ENCODE peak calls at places on chromosomes 4 and X, in eight cellular contexts. One of them, this sample, is unnamed. For H3K4me1, the result is how much of the 10 kb centered on the place peaks cover.

GRCh38 chr4:22356996-22357596 is 158.8 kb downstream of the ADGRA3 start:
- DNase-seq in Peyer's patch: no peak
- DNase-seq in suprapubic skin: no peak
- DNase-seq in psoas muscle: no peak
- DNase-seq in left lung: no peak
- DNase-seq in CD8-positive, alpha-beta T cell: no peak
- DNase-seq in osteoblast: peak
- DNase-seq in Caco-2: no peak
- DNase-seq in this sample: no peak

GRCh38 chrX:10514891-10515290 is 105.5 kb downstream of the MID1 start:
- DNase-seq in Peyer's patch: no peak
- DNase-seq in suprapubic skin: no peak
- DNase-seq in psoas muscle: no peak
- DNase-seq in left lung: no peak
- DNase-seq in CD8-positive, alpha-beta T cell: no peak
- DNase-seq in osteoblast: no peak
- DNase-seq in Caco-2: no peak
- DNase-seq in this sample: no peak

GRCh38 chrX:129768586-129769466 is 10.9 kb upstream of the SASH3 start:
- DNase-seq in Peyer's patch: no peak
- DNase-seq in suprapubic skin: no peak
- DNase-seq in psoas muscle: no peak
- DNase-seq in left lung: no peak
- DNase-seq in CD8-positive, alpha-beta T cell: no peak
- DNase-seq in osteoblast: no peak
- DNase-seq in Caco-2: no peak
- DNase-seq in this sample: peak

GRCh38 chr4:172666711-172667368 is 501.8 kb upstream of the GALNT7 start:
- DNase-seq in Peyer's patch: no peak
- DNase-seq in suprapubic skin: no peak
- DNase-seq in psoas muscle: no peak
- DNase-seq in left lung: no peak
- DNase-seq in CD8-positive, alpha-beta T cell: no peak
- DNase-seq in osteoblast: no peak
- DNase-seq in Caco-2: no peak
- DNase-seq in this sample: no peak

GRCh38 chr4:3293410-3294391 is 880 bp downstream of the RGS12 start:
- DNase-seq in Peyer's patch: peak
- DNase-seq in suprapubic skin: no peak
- DNase-seq in psoas muscle: no peak
- DNase-seq in left lung: peak
- DNase-seq in CD8-positive, alpha-beta T cell: no peak
- DNase-seq in osteoblast: peak
- DNase-seq in Caco-2: no peak
- DNase-seq in this sample: peak

GRCh38 chr4:188262464-188262863 is 123.2 kb downstream of the TRIML1 start:
- DNase-seq in Peyer's patch: no peak
- DNase-seq in suprapubic skin: no peak
- DNase-seq in psoas muscle: no peak
- DNase-seq in left lung: no peak
- DNase-seq in CD8-positive, alpha-beta T cell: no peak
- DNase-seq in osteoblast: peak
- DNase-seq in Caco-2: no peak
- DNase-seq in this sample: no peak

GRCh38 chrX:31580227-31580626 is 508.4 kb upstream of the FTHL17 start:
- DNase-seq in Peyer's patch: no peak
- DNase-seq in suprapubic skin: no peak
- DNase-seq in psoas muscle: no peak
- DNase-seq in left lung: no peak
- DNase-seq in CD8-positive, alpha-beta T cell: no peak
- DNase-seq in osteoblast: peak
- DNase-seq in Caco-2: no peak
- DNase-seq in this sample: no peak

GRCh38 chr4:107561481-107561880 is 158.6 kb downstream of the PAPSS1 start:
- DNase-seq in Peyer's patch: no peak
- DNase-seq in suprapubic skin: no peak
- DNase-seq in psoas muscle: no peak
- DNase-seq in left lung: no peak
- DNase-seq in CD8-positive, alpha-beta T cell: no peak
- DNase-seq in osteoblast: no peak
- DNase-seq in Caco-2: no peak
- DNase-seq in this sample: no peak

GRCh38 chr4:86717651-86718050 is 123.5 kb downstream of the PTPN13 start:
- DNase-seq in Peyer's patch: no peak
- DNase-seq in suprapubic skin: no peak
- DNase-seq in psoas muscle: no peak
- DNase-seq in left lung: no peak
- DNase-seq in CD8-positive, alpha-beta T cell: no peak
- DNase-seq in osteoblast: no peak
- DNase-seq in Caco-2: no peak
- DNase-seq in this sample: no peak

GRCh38 chr4:38368612-38369011 is 295.4 kb upstream of the KLF3 start:
- DNase-seq in Peyer's patch: no peak
- DNase-seq in suprapubic skin: no peak
- DNase-seq in psoas muscle: no peak
- DNase-seq in left lung: no peak
- DNase-seq in CD8-positive, alpha-beta T cell: no peak
- DNase-seq in osteoblast: peak
- DNase-seq in Caco-2: no peak
- DNase-seq in this sample: no peak

GRCh38 chrX:134660627-134661026 is 2.4 kb upstream of the PLAC1 start:
- DNase-seq in Peyer's patch: no peak
- DNase-seq in suprapubic skin: no peak
- DNase-seq in psoas muscle: no peak
- DNase-seq in left lung: no peak
- DNase-seq in CD8-positive, alpha-beta T cell: no peak
- DNase-seq in osteoblast: no peak
- DNase-seq in Caco-2: no peak
- DNase-seq in this sample: no peak

GRCh38 chr4:74536557-74536956 is 91.6 kb downstream of the AREG start:
- DNase-seq in Peyer's patch: no peak
- DNase-seq in suprapubic skin: no peak
- DNase-seq in psoas muscle: no peak
- DNase-seq in left lung: no peak
- DNase-seq in CD8-positive, alpha-beta T cell: no peak
- DNase-seq in osteoblast: no peak
- DNase-seq in Caco-2: no peak
- DNase-seq in this sample: no peak

GRCh38 chr4:6345866-6346265 is 76.2 kb downstream of the WFS1 start:
- DNase-seq in Peyer's patch: no peak
- DNase-seq in suprapubic skin: no peak
- DNase-seq in psoas muscle: no peak
- DNase-seq in left lung: peak
- DNase-seq in CD8-positive, alpha-beta T cell: no peak
- DNase-seq in osteoblast: peak
- DNase-seq in Caco-2: no peak
- DNase-seq in this sample: no peak

GRCh38 chrX:123878177-123878576 is 18.3 kb downstream of the XIAP start:
- DNase-seq in Peyer's patch: no peak
- DNase-seq in suprapubic skin: no peak
- DNase-seq in psoas muscle: no peak
- DNase-seq in left lung: no peak
- DNase-seq in CD8-positive, alpha-beta T cell: no peak
- DNase-seq in osteoblast: no peak
- DNase-seq in Caco-2: no peak
- DNase-seq in this sample: no peak

GRCh38 chrX:9141496-9141895 is 107.6 kb upstream of the FAM9B start:
- DNase-seq in Peyer's patch: no peak
- DNase-seq in suprapubic skin: no peak
- DNase-seq in psoas muscle: no peak
- DNase-seq in left lung: no peak
- DNase-seq in CD8-positive, alpha-beta T cell: no peak
- DNase-seq in osteoblast: no peak
- DNase-seq in Caco-2: no peak
- DNase-seq in this sample: no peak

GRCh38 chrX:15882704-15883539 is 28.3 kb upstream of the AP1S2 start:
- DNase-seq in Peyer's patch: no peak
- DNase-seq in suprapubic skin: no peak
- DNase-seq in psoas muscle: no peak
- DNase-seq in left lung: no peak
- DNase-seq in CD8-positive, alpha-beta T cell: no peak
- DNase-seq in osteoblast: no peak
- DNase-seq in Caco-2: no peak
- DNase-seq in this sample: no peak

GRCh38 chr4:64890131-64890710 is 481.0 kb upstream of the TECRL start:
- DNase-seq in Peyer's patch: no peak
- DNase-seq in suprapubic skin: no peak
- DNase-seq in psoas muscle: no peak
- DNase-seq in left lung: no peak
- DNase-seq in CD8-positive, alpha-beta T cell: no peak
- DNase-seq in osteoblast: no peak
- DNase-seq in Caco-2: no peak
- DNase-seq in this sample: no peak

GRCh38 chrX:8868070-8868795 is 67.0 kb upstream of the FAM9A start:
- DNase-seq in Peyer's patch: no peak
- DNase-seq in suprapubic skin: no peak
- DNase-seq in psoas muscle: no peak
- DNase-seq in left lung: no peak
- DNase-seq in CD8-positive, alpha-beta T cell: no peak
- DNase-seq in osteoblast: no peak
- DNase-seq in Caco-2: no peak
- DNase-seq in this sample: peak

GRCh38 chr4:1208266-1208961 is 36.0 kb upstream of the SPON2 start:
- DNase-seq in Peyer's patch: peak
- DNase-seq in suprapubic skin: peak
- DNase-seq in psoas muscle: peak
- DNase-seq in left lung: peak
- DNase-seq in CD8-positive, alpha-beta T cell: no peak
- DNase-seq in osteoblast: no peak
- DNase-seq in Caco-2: peak
- DNase-seq in this sample: peak

GRCh38 chrX:57528670-57529255 is 63.0 kb upstream of the ZXDB start:
- DNase-seq in Peyer's patch: no peak
- DNase-seq in suprapubic skin: no peak
- DNase-seq in psoas muscle: no peak
- DNase-seq in left lung: no peak
- DNase-seq in CD8-positive, alpha-beta T cell: no peak
- DNase-seq in osteoblast: no peak
- DNase-seq in Caco-2: no peak
- DNase-seq in this sample: no peak

GRCh38 chr4:102492531-102493241 is 8.5 kb upstream of the NFKB1 start:
- DNase-seq in Peyer's patch: no peak
- DNase-seq in suprapubic skin: no peak
- DNase-seq in psoas muscle: no peak
- DNase-seq in left lung: no peak
- DNase-seq in CD8-positive, alpha-beta T cell: no peak
- DNase-seq in osteoblast: no peak
- DNase-seq in Caco-2: no peak
- DNase-seq in this sample: no peak

GRCh38 chr4:176150283-176150682 is 45.1 kb downstream of the SPATA4 start:
- DNase-seq in Peyer's patch: no peak
- DNase-seq in suprapubic skin: no peak
- DNase-seq in psoas muscle: no peak
- DNase-seq in left lung: no peak
- DNase-seq in CD8-positive, alpha-beta T cell: no peak
- DNase-seq in osteoblast: peak
- DNase-seq in Caco-2: no peak
- DNase-seq in this sample: no peak

GRCh38 chr4:105944535-105944934 is 49.3 kb downstream of the NPNT start:
- DNase-seq in Peyer's patch: no peak
- DNase-seq in suprapubic skin: no peak
- DNase-seq in psoas muscle: no peak
- DNase-seq in left lung: no peak
- DNase-seq in CD8-positive, alpha-beta T cell: no peak
- DNase-seq in osteoblast: no peak
- DNase-seq in Caco-2: no peak
- DNase-seq in this sample: no peak

GRCh38 chrX:80578518-80579105 is 158.4 kb downstream of the TENT5D start:
- DNase-seq in Peyer's patch: no peak
- DNase-seq in suprapubic skin: no peak
- DNase-seq in psoas muscle: no peak
- DNase-seq in left lung: no peak
- DNase-seq in CD8-positive, alpha-beta T cell: no peak
- DNase-seq in osteoblast: peak
- DNase-seq in Caco-2: no peak
- DNase-seq in this sample: no peak

GRCh38 chr4:150078996-150079581 is 844 bp downstream of the DCLK2 start:
- DNase-seq in Peyer's patch: peak
- DNase-seq in suprapubic skin: peak
- DNase-seq in psoas muscle: peak
- DNase-seq in left lung: peak
- DNase-seq in CD8-positive, alpha-beta T cell: no peak
- DNase-seq in osteoblast: peak
- DNase-seq in Caco-2: peak
- DNase-seq in this sample: peak

GRCh38 chrX:12962041-12962504 is 12.8 kb upstream of the TMSB4X start:
- DNase-seq in Peyer's patch: no peak
- DNase-seq in suprapubic skin: no peak
- DNase-seq in psoas muscle: no peak
- DNase-seq in left lung: no peak
- DNase-seq in CD8-positive, alpha-beta T cell: no peak
- DNase-seq in osteoblast: no peak
- DNase-seq in Caco-2: no peak
- DNase-seq in this sample: no peak
- H3K4me1 ChIP-seq in Peyer's patch: under half
- H3K4me1 ChIP-seq in suprapubic skin: under half
- H3K4me1 ChIP-seq in psoas muscle: under half
- H3K4me1 ChIP-seq in left lung: under half
- H3K4me1 ChIP-seq in CD8-positive, alpha-beta T cell: half or more
- H3K4me1 ChIP-seq in osteoblast: under half
- H3K4me1 ChIP-seq in Caco-2: under half
- H3K4me1 ChIP-seq in this sample: under half

GRCh38 chrX:21623778-21624501 is 34.2 kb downstream of the KLHL34 start:
- DNase-seq in Peyer's patch: no peak
- DNase-seq in suprapubic skin: no peak
- DNase-seq in psoas muscle: no peak
- DNase-seq in left lung: no peak
- DNase-seq in CD8-positive, alpha-beta T cell: no peak
- DNase-seq in osteoblast: no peak
- DNase-seq in Caco-2: no peak
- DNase-seq in this sample: no peak
- H3K4me1 ChIP-seq in Peyer's patch: under half
- H3K4me1 ChIP-seq in suprapubic skin: under half
- H3K4me1 ChIP-seq in psoas muscle: under half
- H3K4me1 ChIP-seq in left lung: under half
- H3K4me1 ChIP-seq in CD8-positive, alpha-beta T cell: under half
- H3K4me1 ChIP-seq in osteoblast: under half
- H3K4me1 ChIP-seq in Caco-2: under half
- H3K4me1 ChIP-seq in this sample: under half

DNA sequence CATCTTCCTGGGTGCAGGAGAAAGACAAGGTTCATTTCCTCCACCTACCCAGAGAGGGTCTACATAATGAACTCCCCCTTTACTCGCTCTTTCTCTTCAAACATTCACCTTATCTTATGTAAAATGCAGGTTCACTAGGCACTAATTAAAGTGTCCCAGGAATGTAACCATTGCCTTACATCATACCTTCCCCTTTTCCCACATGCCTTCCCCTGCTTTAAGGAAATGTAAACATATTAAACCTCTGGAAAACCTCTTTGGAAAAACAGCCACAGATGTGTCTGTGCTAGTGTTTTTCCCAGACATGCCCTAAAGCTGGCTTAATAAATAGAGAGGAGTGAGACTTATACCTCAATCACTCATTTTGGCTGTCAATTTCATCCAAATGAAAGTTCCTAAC is 15.8 kb downstream of the TBC1D9 start:
- DNase-seq in Peyer's patch: no peak
- DNase-seq in suprapubic skin: no peak
- DNase-seq in psoas muscle: no peak
- DNase-seq in left lung: no peak
- DNase-seq in CD8-positive, alpha-beta T cell: no peak
- DNase-seq in osteoblast: no peak
- DNase-seq in Caco-2: no peak
- DNase-seq in this sample: no peak
- H3K4me1 ChIP-seq in Peyer's patch: under half
- H3K4me1 ChIP-seq in suprapubic skin: under half
- H3K4me1 ChIP-seq in psoas muscle: under half
- H3K4me1 ChIP-seq in left lung: under half
- H3K4me1 ChIP-seq in CD8-positive, alpha-beta T cell: under half
- H3K4me1 ChIP-seq in osteoblast: under half
- H3K4me1 ChIP-seq in Caco-2: under half
- H3K4me1 ChIP-seq in this sample: under half

GRCh38 chr4:113699772-113700171 is 61.8 kb downstream of the CAMK2D start:
- DNase-seq in Peyer's patch: no peak
- DNase-seq in suprapubic skin: no peak
- DNase-seq in psoas muscle: no peak
- DNase-seq in left lung: no peak
- DNase-seq in CD8-positive, alpha-beta T cell: no peak
- DNase-seq in osteoblast: no peak
- DNase-seq in Caco-2: no peak
- DNase-seq in this sample: no peak
- H3K4me1 ChIP-seq in Peyer's patch: under half
- H3K4me1 ChIP-seq in suprapubic skin: under half
- H3K4me1 ChIP-seq in psoas muscle: half or more
- H3K4me1 ChIP-seq in left lung: under half
- H3K4me1 ChIP-seq in CD8-positive, alpha-beta T cell: under half
- H3K4me1 ChIP-seq in osteoblast: under half
- H3K4me1 ChIP-seq in Caco-2: under half
- H3K4me1 ChIP-seq in this sample: under half